ENCODE peak calls at places on chromosomes 16 and 17, in eight cellular contexts. One of them, this sample, is unnamed.

GRCh38 chr17:50668838-50669581 is 34.3 kb downstream of the ABCC3 start:
- DNase-seq in fibroblast of mammary gland: no peak
- DNase-seq in thoracic aorta: no peak
- DNase-seq in GM23338: no peak
- DNase-seq in heart left ventricle: no peak
- DNase-seq in RWPE1: no peak
- DNase-seq in A549: no peak
- DNase-seq in fibroblast of the aortic adventitia: no peak
- DNase-seq in this sample: no peak

GRCh38 chr17:9009737-9010136 is 11.6 kb upstream of the NTN1 start:
- DNase-seq in thoracic aorta: no peak
- DNase-seq in fibroblast of the aortic adventitia: no peak
- DNase-seq in fibroblast of mammary gland: no peak
- DNase-seq in heart left ventricle: no peak
- DNase-seq in GM23338: no peak
- DNase-seq in A549: no peak
- DNase-seq in RWPE1: no peak
- DNase-seq in this sample: no peak

GRCh38 chr16:58127033-58127556 is 2.1 kb downstream of the CFAP20 start:
- DNase-seq in fibroblast of the aortic adventitia: peak
- DNase-seq in A549: no peak
- DNase-seq in fibroblast of mammary gland: peak
- DNase-seq in thoracic aorta: no peak
- DNase-seq in RWPE1: no peak
- DNase-seq in GM23338: peak
- DNase-seq in heart left ventricle: no peak
- DNase-seq in this sample: no peak

GRCh38 chr17:57954421-57955182 is 610 bp downstream of the CUEDC1 start:
- DNase-seq in A549: peak
- DNase-seq in RWPE1: peak
- DNase-seq in fibroblast of the aortic adventitia: peak
- DNase-seq in thoracic aorta: no peak
- DNase-seq in fibroblast of mammary gland: peak
- DNase-seq in GM23338: peak
- DNase-seq in heart left ventricle: peak
- DNase-seq in this sample: peak

GRCh38 chr17:47860396-47860795 is 9.4 kb upstream of the SP6 start:
- DNase-seq in fibroblast of the aortic adventitia: no peak
- DNase-seq in GM23338: no peak
- DNase-seq in fibroblast of mammary gland: no peak
- DNase-seq in heart left ventricle: no peak
- DNase-seq in RWPE1: no peak
- DNase-seq in A549: no peak
- DNase-seq in thoracic aorta: no peak
- DNase-seq in this sample: no peak

GRCh38 chr16:15949210-15950166 is at the start of gene ABCC1:
- DNase-seq in A549: peak
- DNase-seq in fibroblast of mammary gland: no peak
- DNase-seq in RWPE1: peak
- DNase-seq in thoracic aorta: no peak
- DNase-seq in GM23338: peak
- DNase-seq in heart left ventricle: peak
- DNase-seq in fibroblast of the aortic adventitia: no peak
- DNase-seq in this sample: peak

GRCh38 chr16:22220076-22220453 is 14.0 kb downstream of the EEF2K start:
- DNase-seq in GM23338: no peak
- DNase-seq in RWPE1: no peak
- DNase-seq in fibroblast of the aortic adventitia: no peak
- DNase-seq in A549: no peak
- DNase-seq in fibroblast of mammary gland: peak
- DNase-seq in thoracic aorta: no peak
- DNase-seq in heart left ventricle: peak
- DNase-seq in this sample: no peak

GRCh38 chr17:70060415-70060814 is 14.6 kb upstream of the KCNJ16 start:
- DNase-seq in fibroblast of mammary gland: peak
- DNase-seq in heart left ventricle: no peak
- DNase-seq in fibroblast of the aortic adventitia: peak
- DNase-seq in RWPE1: no peak
- DNase-seq in A549: no peak
- DNase-seq in GM23338: no peak
- DNase-seq in thoracic aorta: no peak
- DNase-seq in this sample: no peak

GRCh38 chr17:48568499-48569259 is 9.5 kb downstream of the HOXB4 start:
- DNase-seq in fibroblast of the aortic adventitia: peak
- DNase-seq in A549: no peak
- DNase-seq in fibroblast of mammary gland: no peak
- DNase-seq in heart left ventricle: no peak
- DNase-seq in GM23338: no peak
- DNase-seq in RWPE1: no peak
- DNase-seq in thoracic aorta: no peak
- DNase-seq in this sample: no peak

GRCh38 chr16:85026696-85027095 is 899 bp upstream of the KIAA0513 start:
- DNase-seq in fibroblast of mammary gland: no peak
- DNase-seq in heart left ventricle: no peak
- DNase-seq in A549: no peak
- DNase-seq in GM23338: no peak
- DNase-seq in RWPE1: no peak
- DNase-seq in thoracic aorta: no peak
- DNase-seq in fibroblast of the aortic adventitia: no peak
- DNase-seq in this sample: no peak

GRCh38 chr17:491086-492014 is 138.7 kb upstream of the RPH3AL start:
- DNase-seq in A549: peak
- DNase-seq in fibroblast of the aortic adventitia: peak
- DNase-seq in heart left ventricle: peak
- DNase-seq in RWPE1: no peak
- DNase-seq in GM23338: peak
- DNase-seq in fibroblast of mammary gland: peak
- DNase-seq in thoracic aorta: no peak
- DNase-seq in this sample: peak

GRCh38 chr16:87201052-87201451 is 116.1 kb downstream of the C16orf95 start:
- DNase-seq in GM23338: no peak
- DNase-seq in RWPE1: peak
- DNase-seq in fibroblast of mammary gland: peak
- DNase-seq in thoracic aorta: peak
- DNase-seq in A549: no peak
- DNase-seq in fibroblast of the aortic adventitia: peak
- DNase-seq in heart left ventricle: peak
- DNase-seq in this sample: no peak

GRCh38 chr17:50260501-50260911 is 13.8 kb upstream of the TMEM92 start:
- DNase-seq in RWPE1: no peak
- DNase-seq in fibroblast of the aortic adventitia: no peak
- DNase-seq in A549: no peak
- DNase-seq in fibroblast of mammary gland: no peak
- DNase-seq in GM23338: no peak
- DNase-seq in heart left ventricle: no peak
- DNase-seq in thoracic aorta: no peak
- DNase-seq in this sample: no peak

GRCh38 chr17:45824901-45825492 is 19.7 kb upstream of the SPPL2C start:
- DNase-seq in heart left ventricle: no peak
- DNase-seq in A549: no peak
- DNase-seq in thoracic aorta: no peak
- DNase-seq in GM23338: no peak
- DNase-seq in fibroblast of the aortic adventitia: no peak
- DNase-seq in RWPE1: no peak
- DNase-seq in fibroblast of mammary gland: no peak
- DNase-seq in this sample: no peak

GRCh38 chr17:45826919-45827628 is 17.6 kb upstream of the SPPL2C start:
- DNase-seq in A549: no peak
- DNase-seq in heart left ventricle: no peak
- DNase-seq in fibroblast of the aortic adventitia: no peak
- DNase-seq in fibroblast of mammary gland: no peak
- DNase-seq in RWPE1: no peak
- DNase-seq in thoracic aorta: no peak
- DNase-seq in GM23338: no peak
- DNase-seq in this sample: no peak

GRCh38 chr17:45825792-45826191 is 18.9 kb upstream of the SPPL2C start:
- DNase-seq in fibroblast of mammary gland: no peak
- DNase-seq in A549: no peak
- DNase-seq in GM23338: no peak
- DNase-seq in fibroblast of the aortic adventitia: no peak
- DNase-seq in thoracic aorta: no peak
- DNase-seq in RWPE1: no peak
- DNase-seq in heart left ventricle: no peak
- DNase-seq in this sample: no peak

GRCh38 chr17:45823598-45823997 is 21.1 kb upstream of the SPPL2C start:
- DNase-seq in heart left ventricle: no peak
- DNase-seq in fibroblast of mammary gland: no peak
- DNase-seq in RWPE1: no peak
- DNase-seq in A549: no peak
- DNase-seq in thoracic aorta: no peak
- DNase-seq in GM23338: peak
- DNase-seq in fibroblast of the aortic adventitia: no peak
- DNase-seq in this sample: no peak

DNA sequence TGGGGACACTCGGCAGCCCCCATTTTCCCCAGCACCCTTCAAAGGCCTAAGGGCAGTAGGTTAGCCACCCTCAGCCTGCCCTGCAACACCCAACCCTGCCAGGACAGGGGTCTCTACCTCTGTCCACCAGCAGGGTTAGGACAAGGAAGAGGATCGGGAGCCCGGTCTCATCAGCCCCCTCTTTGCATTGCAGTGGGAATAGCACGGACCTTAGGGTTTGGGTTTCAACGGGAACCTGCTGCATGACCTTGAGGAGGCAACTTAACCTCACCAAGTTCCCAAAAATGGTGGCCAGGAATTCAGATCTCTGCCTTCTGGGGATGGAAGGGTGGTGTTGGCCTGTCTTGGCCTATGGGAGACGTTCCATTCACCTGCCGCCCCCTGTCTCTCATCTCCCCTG is 20.2 kb upstream of the SPPL2C start:
- DNase-seq in RWPE1: no peak
- DNase-seq in fibroblast of mammary gland: no peak
- DNase-seq in GM23338: peak
- DNase-seq in heart left ventricle: no peak
- DNase-seq in A549: no peak
- DNase-seq in fibroblast of the aortic adventitia: no peak
- DNase-seq in thoracic aorta: no peak
- DNase-seq in this sample: no peak
- TF ChIP-seq CTCF in RWPE1: no peak
- TF ChIP-seq CTCF in fibroblast of mammary gland: no peak
- TF ChIP-seq CTCF in GM23338: peak
- TF ChIP-seq CTCF in heart left ventricle: no peak
- TF ChIP-seq CTCF in A549: no peak
- TF ChIP-seq CTCF in fibroblast of the aortic adventitia: no peak
- TF ChIP-seq CTCF in thoracic aorta: no peak
- TF ChIP-seq CTCF in this sample: no peak

GRCh38 chr16:80804451-80805383 is at the start of gene CDYL2:
- DNase-seq in fibroblast of the aortic adventitia: no peak
- DNase-seq in A549: peak
- DNase-seq in fibroblast of mammary gland: no peak
- DNase-seq in thoracic aorta: no peak
- DNase-seq in RWPE1: peak
- DNase-seq in heart left ventricle: peak
- DNase-seq in GM23338: peak
- DNase-seq in this sample: peak
- TF ChIP-seq CTCF in fibroblast of the aortic adventitia: no peak
- TF ChIP-seq CTCF in A549: no peak
- TF ChIP-seq CTCF in fibroblast of mammary gland: no peak
- TF ChIP-seq CTCF in thoracic aorta: no peak
- TF ChIP-seq CTCF in RWPE1: no peak
- TF ChIP-seq CTCF in heart left ventricle: no peak
- TF ChIP-seq CTCF in GM23338: no peak
- TF ChIP-seq CTCF in this sample: no peak

DNA sequence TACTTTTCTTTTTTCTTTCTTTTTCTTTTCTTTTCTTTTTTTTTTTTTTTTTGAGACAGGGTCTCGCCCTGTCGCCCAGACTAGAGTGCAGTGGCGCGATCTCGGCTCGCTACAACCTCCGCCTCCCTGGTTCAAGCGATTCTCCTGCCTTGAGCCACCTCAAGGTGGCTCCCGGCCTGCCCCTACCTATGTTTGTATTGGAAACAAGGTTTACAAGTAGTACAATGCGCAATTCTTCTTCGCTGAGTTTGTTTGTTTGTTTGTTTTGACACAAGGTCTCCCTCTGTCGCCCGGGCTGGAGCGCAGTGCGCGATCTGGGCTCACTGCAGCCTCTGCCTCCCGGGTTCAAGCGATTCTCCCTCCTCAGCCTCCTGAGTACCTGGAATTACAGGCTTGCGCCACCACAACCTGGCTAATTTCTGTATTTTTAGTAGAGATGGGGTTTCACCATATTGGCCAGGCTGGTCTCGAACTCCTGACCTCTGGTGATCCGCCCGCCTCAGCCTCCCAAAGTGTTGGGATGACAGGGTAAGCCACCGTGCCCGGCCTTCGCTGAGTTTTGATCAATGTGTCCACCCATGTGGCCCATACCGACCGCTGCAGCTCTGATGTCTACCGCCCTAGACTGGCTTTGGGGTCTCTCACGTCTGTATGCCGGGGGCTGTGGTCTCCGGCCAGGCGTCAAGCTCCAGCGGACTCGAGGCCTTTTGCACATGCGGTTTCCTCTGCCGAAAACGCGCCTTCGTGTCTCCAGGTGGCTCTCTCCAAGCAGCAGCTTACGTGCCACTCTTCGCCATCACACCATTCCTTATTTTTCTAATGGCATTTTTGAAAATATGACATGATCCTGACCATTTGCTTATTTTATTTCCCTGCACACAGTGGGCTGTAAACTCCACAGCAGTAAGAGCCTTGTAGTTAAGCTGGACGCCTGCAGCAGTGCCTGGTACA is 1.1 kb upstream of the YBX2 start:
- DNase-seq in GM23338: peak
- DNase-seq in RWPE1: no peak
- DNase-seq in fibroblast of mammary gland: no peak
- DNase-seq in heart left ventricle: no peak
- DNase-seq in thoracic aorta: no peak
- DNase-seq in A549: no peak
- DNase-seq in fibroblast of the aortic adventitia: no peak
- DNase-seq in this sample: no peak
- TF ChIP-seq CTCF in GM23338: peak
- TF ChIP-seq CTCF in RWPE1: no peak
- TF ChIP-seq CTCF in fibroblast of mammary gland: no peak
- TF ChIP-seq CTCF in heart left ventricle: no peak
- TF ChIP-seq CTCF in thoracic aorta: no peak
- TF ChIP-seq CTCF in A549: no peak
- TF ChIP-seq CTCF in fibroblast of the aortic adventitia: no peak
- TF ChIP-seq CTCF in this sample: no peak

GRCh38 chr16:27287887-27288286 is 19.3 kb upstream of the NSMCE1 start:
- DNase-seq in RWPE1: no peak
- DNase-seq in fibroblast of mammary gland: no peak
- DNase-seq in fibroblast of the aortic adventitia: no peak
- DNase-seq in thoracic aorta: no peak
- DNase-seq in GM23338: no peak
- DNase-seq in A549: no peak
- DNase-seq in heart left ventricle: no peak
- DNase-seq in this sample: no peak

GRCh38 chr16:27286446-27286845 is 17.9 kb upstream of the NSMCE1 start:
- DNase-seq in thoracic aorta: peak
- DNase-seq in heart left ventricle: peak
- DNase-seq in fibroblast of the aortic adventitia: peak
- DNase-seq in RWPE1: peak
- DNase-seq in A549: peak
- DNase-seq in GM23338: no peak
- DNase-seq in fibroblast of mammary gland: peak
- DNase-seq in this sample: no peak

GRCh38 chr16:27287051-27287811 is 18.7 kb upstream of the NSMCE1 start:
- DNase-seq in fibroblast of mammary gland: no peak
- DNase-seq in heart left ventricle: no peak
- DNase-seq in thoracic aorta: no peak
- DNase-seq in fibroblast of the aortic adventitia: no peak
- DNase-seq in GM23338: no peak
- DNase-seq in RWPE1: no peak
- DNase-seq in A549: no peak
- DNase-seq in this sample: no peak

GRCh38 chr16:27284865-27285675 is 16.5 kb upstream of the NSMCE1 start:
- DNase-seq in thoracic aorta: no peak
- DNase-seq in fibroblast of the aortic adventitia: no peak
- DNase-seq in heart left ventricle: no peak
- DNase-seq in fibroblast of mammary gland: no peak
- DNase-seq in GM23338: no peak
- DNase-seq in RWPE1: no peak
- DNase-seq in A549: no peak
- DNase-seq in this sample: no peak

GRCh38 chr16:27285676-27286196 is 17.2 kb upstream of the NSMCE1 start:
- DNase-seq in A549: no peak
- DNase-seq in GM23338: no peak
- DNase-seq in heart left ventricle: peak
- DNase-seq in fibroblast of mammary gland: no peak
- DNase-seq in thoracic aorta: no peak
- DNase-seq in fibroblast of the aortic adventitia: peak
- DNase-seq in RWPE1: no peak
- DNase-seq in this sample: no peak
- TF ChIP-seq CTCF in A549: no peak
- TF ChIP-seq CTCF in GM23338: no peak
- TF ChIP-seq CTCF in heart left ventricle: no peak
- TF ChIP-seq CTCF in fibroblast of mammary gland: no peak
- TF ChIP-seq CTCF in thoracic aorta: no peak
- TF ChIP-seq CTCF in fibroblast of the aortic adventitia: no peak
- TF ChIP-seq CTCF in RWPE1: no peak
- TF ChIP-seq CTCF in this sample: no peak